ENCODE peak calls at places on chromosomes 16 and 17, in seven cellular contexts. S is spleen; B is effector memory CD4-positive, alpha-beta T cell; R is heart right ventricle; A is adipocyte; U is BE2C; D is tibial nerve. C is an unnamed sample.

GRCh38 chr17:11991461-11991860 is 5.8 kb downstream of the ZNF18 start:
- DNase-seq in R (no peak), D (no peak), B (no peak), S (no peak), A (no peak), U (no peak), C (no peak)

GRCh38 chr17:73194514-73195222 is 1.8 kb downstream of the COG1 start:
- DNase-seq in B (no peak), D (no peak), U (no peak), R (no peak), A (peak; percentile 69), S (no peak), C (peak; percentile 25)

GRCh38 chr17:52837502-52837901 is 679.0 kb upstream of the CA10 start:
- DNase-seq in U (no peak), D (no peak), A (no peak), S (no peak), R (no peak), B (no peak), C (no peak)

GRCh38 chr16:749010-749409 is 8.2 kb upstream of the CIAO3 start:
- DNase-seq in B (no peak), S (no peak), A (peak; percentile 96), R (no peak), D (no peak), U (no peak), C (peak; percentile 35)

GRCh38 chr17:76752006-76752405 is 14.1 kb downstream of the MFSD11 start:
- DNase-seq in B (no peak), D (no peak), A (no peak), S (no peak), U (no peak), R (no peak), C (no peak)

GRCh38 chr16:50272687-50273381 is 6.5 kb downstream of the ADCY7 start:
- DNase-seq in U (no peak), D (no peak), S (peak; percentile 73), B (no peak), A (no peak), R (no peak), C (no peak)

GRCh38 chr16:4935231-4935855 is 1.6 kb downstream of the PPL start:
- DNase-seq in D (peak; percentile 89), U (no peak), B (no peak), A (peak; percentile 93), R (peak; percentile 70), S (no peak), C (no peak)

GRCh38 chr16:1466968-1467521 is 7.8 kb downstream of the CLCN7 start:
- DNase-seq in B (no peak), A (no peak), R (no peak), D (no peak), U (no peak), S (no peak), C (no peak)

GRCh38 chr16:89570342-89570923 is 5.1 kb upstream of the CPNE7 start:
- DNase-seq in U (peak; percentile 9), A (no peak), B (no peak), D (no peak), S (peak; percentile 70), R (no peak), C (no peak)

GRCh38 chr16:88807142-88807625 is 3.6 kb downstream of the CDT1 start:
- DNase-seq in D (no peak), A (no peak), S (no peak), R (no peak), U (no peak), B (no peak), C (no peak)

GRCh38 chr17:5355416-5356129 is 63.9 kb downstream of the NUP88 start:
- DNase-seq in U (no peak), A (peak; percentile 70), D (no peak), R (no peak), S (no peak), B (no peak), C (no peak)

GRCh38 chr16:11328172-11329079 is 16.8 kb upstream of the RMI2 start:
- DNase-seq in S (peak; percentile 85), U (no peak), B (peak; percentile 7), A (peak; percentile 98), D (no peak), R (peak; percentile 81), C (peak; percentile 91)

GRCh38 chr16:81005644-81006471 is 827 bp downstream of the CMC2 start:
- DNase-seq in U (no peak), S (peak; percentile 80), R (peak; percentile 80), D (no peak), A (peak; percentile 40), B (no peak), C (no peak)

GRCh38 chr17:7356072-7356549 is 1.2 kb downstream of the TMEM95 start:
- DNase-seq in S (peak; percentile 96), D (peak; percentile 58), B (peak; percentile 63), R (peak; percentile 77), A (peak; percentile 82), U (peak; percentile 77), C (peak; percentile 38)

GRCh38 chr17:29010129-29010528 is 4.3 kb upstream of the SEZ6 start:
- DNase-seq in R (no peak), B (no peak), D (no peak), A (no peak), S (no peak), U (no peak), C (no peak)

GRCh38 chr16:86502856-86503748 is 7.2 kb upstream of the FOXF1 start:
- DNase-seq in D (no peak), S (no peak), B (no peak), A (no peak), R (no peak), U (no peak), C (no peak)

GRCh38 chr16:66895697-66895995 is 15.3 kb downstream of the PDP2 start:
- DNase-seq in A (no peak), D (no peak), S (no peak), U (no peak), B (no peak), R (no peak), C (no peak)

GRCh38 chr16:79379083-79379482 is 221.5 kb downstream of the MAF start:
- DNase-seq in S (no peak), U (no peak), A (no peak), D (no peak), B (no peak), R (no peak), C (no peak)

GRCh38 chr17:42774066-42774750 is 959 bp downstream of the VPS25 start:
- DNase-seq in D (no peak), R (no peak), B (no peak), S (no peak), U (no peak), A (peak; percentile 37), C (no peak)

GRCh38 chr16:67449328-67449727 is 18.4 kb downstream of the HSD11B2 start:
- DNase-seq in S (no peak), A (no peak), R (peak; percentile 71), D (no peak), B (no peak), U (peak; percentile 43), C (no peak)

GRCh38 chr16:80931985-80932720 is 74.5 kb downstream of the CMC2 start:
- DNase-seq in S (no peak), R (peak; percentile 62), B (no peak), A (peak; percentile 80), D (no peak), U (peak; percentile 23), C (peak; percentile 51)

GRCh38 chr16:1791943-1792812 is 1.3 kb downstream of the IGFALS start:
- DNase-seq in B (no peak), U (peak; percentile 36), A (no peak), S (peak; percentile 65), R (no peak), D (no peak), C (no peak)

GRCh38 chr17:17796787-17797061 is 40.1 kb downstream of the SREBF1 start:
- DNase-seq in B (no peak), U (no peak), A (no peak), D (no peak), S (no peak), R (no peak), C (no peak)

GRCh38 chr17:17795946-17796786 is 40.6 kb downstream of the SREBF1 start:
- DNase-seq in B (no peak), S (no peak), R (no peak), U (no peak), D (no peak), A (no peak), C (no peak)

GRCh38 chr17:17794382-17794781 is 42.4 kb downstream of the SREBF1 start:
- DNase-seq in B (no peak), A (no peak), R (no peak), U (no peak), D (no peak), S (no peak), C (no peak)

GRCh38 chr17:17793378-17794214 is 43.2 kb downstream of the SREBF1 start:
- DNase-seq in B (no peak), U (no peak), R (peak; percentile 60), D (no peak), S (peak; percentile 84), A (no peak), C (no peak)

GRCh38 chr17:17795296-17795695 is 41.5 kb downstream of the SREBF1 start:
- DNase-seq in S (no peak), A (no peak), U (no peak), B (no peak), D (no peak), R (no peak), C (no peak)
- H3K36me3 ChIP-seq in S (peaks cover 58% of the 10 kb centered on the region), A (peaks cover 19% of the 10 kb centered on the region), U (peaks cover 43% of the 10 kb centered on the region), B (no peaks in the 10 kb centered on the region), D (peaks cover 3% of the 10 kb centered on the region), R (no peaks in the 10 kb centered on the region), C (peaks cover 55% of the 10 kb centered on the region)

GRCh38 chr17:58329035-58329807 is 626 bp upstream of the TSPOAP1 start:
- DNase-seq in B (peak; percentile 39), R (no peak), D (no peak), A (no peak), U (no peak), S (peak; percentile 93), C (no peak)
- H3K4me3 ChIP-seq in B (peak overlapping the region; percentile 98), R (peak overlapping the region; percentile 5), D (no peak overlapping the region), A (no peak overlapping the region), U (peak overlapping the region; percentile 57), S (peak overlapping the region; percentile 96), C (no peak overlapping the region)

GRCh38 chr17:79621151-79621940 is 10.5 kb upstream of the RBFOX3 start:
- DNase-seq in U (no peak), S (peak; percentile 37), D (no peak), B (no peak), R (no peak), A (no peak), C (no peak)

GRCh38 chr17:79619636-79620206 is 8.9 kb upstream of the RBFOX3 start:
- DNase-seq in R (no peak), B (no peak), D (no peak), S (peak; percentile 23), A (no peak), U (no peak), C (no peak)

GRCh38 chr17:79622201-79622601 is 11.3 kb upstream of the RBFOX3 start:
- DNase-seq in A (no peak), U (no peak), B (no peak), S (peak; percentile 49), D (no peak), R (peak; percentile 2), C (no peak)

GRCh38 chr17:79619196-79619595 is 8.3 kb upstream of the RBFOX3 start:
- DNase-seq in S (peak; percentile 21), B (no peak), A (no peak), R (no peak), D (no peak), U (no peak), C (no peak)

GRCh38 chr17:79620207-79621038 is 9.6 kb upstream of the RBFOX3 start:
- DNase-seq in U (no peak), B (no peak), A (no peak), R (no peak), D (no peak), S (peak; percentile 56), C (no peak)
- H3K27me3 ChIP-seq in U (peaks cover 62% of the 10 kb centered on the region), B (no peaks in the 10 kb centered on the region), A (peaks cover 53% of the 10 kb centered on the region), R (peaks cover 42% of the 10 kb centered on the region), D (peaks cover 32% of the 10 kb centered on the region), S (peaks cover 78% of the 10 kb centered on the region), C (peaks cover 14% of the 10 kb centered on the region)

GRCh38 chr17:31869031-31869430 is 10.0 kb upstream of the COPRS start:
- DNase-seq in A (peak; percentile 11), D (no peak), U (no peak), B (no peak), S (no peak), R (no peak), C (peak; percentile 11)
- H3K36me3 ChIP-seq in A (peaks cover 82% of the 10 kb centered on the region), D (peaks cover 21% of the 10 kb centered on the region), U (peaks cover 22% of the 10 kb centered on the region), B (peaks cover 59% of the 10 kb centered on the region), S (peaks cover 94% of the 10 kb centered on the region), R (peaks cover 49% of the 10 kb centered on the region), C (peaks cover 85% of the 10 kb centered on the region)